ENCODE peak calls at places on chromosomes 4 and X, in five cellular contexts. J, C, L, W and P are unnamed samples.

GRCh38 chr4:14375816-14376215 is 626.5 kb upstream of the CPEB2 start:
- DNase-seq in J (no peak), C (no peak), L (no peak), W (no peak), P (no peak)

GRCh38 chrX:108091878-108092291 is 307 bp downstream of the ATG4A start:
- DNase-seq in J (no peak), C (no peak), L (peak; percentile 44), W (no peak), P (no peak)

GRCh38 chr4:10096976-10097330 is 19.6 kb downstream of the WDR1 start:
- DNase-seq in J (no peak), C (no peak), L (no peak), W (no peak), P (no peak)

GRCh38 chr4:133096972-133097371 is 52.1 kb upstream of the PCDH10 start:
- DNase-seq in J (no peak), C (no peak), L (no peak), W (peak; percentile 84), P (no peak)

GRCh38 chrX:6852121-6852520 is 295.4 kb upstream of the STS start:
- DNase-seq in J (no peak), C (no peak), L (no peak), W (no peak), P (no peak)

GRCh38 chrX:153582896-153583295 is 16.0 kb downstream of the CCNQ start:
- DNase-seq in J (no peak), C (peak; percentile 7), L (peak; percentile 51), W (peak; percentile 25), P (peak; percentile 89)

GRCh38 chrX:125289209-125289608 is 30.5 kb upstream of the TEX13C start:
- DNase-seq in J (peak; percentile 6), C (peak; percentile 0), L (no peak), W (no peak), P (no peak)

GRCh38 chr4:8221985-8222384 is 22.9 kb downstream of the SH3TC1 start:
- DNase-seq in J (no peak), C (no peak), L (no peak), W (no peak), P (peak; percentile 68)

GRCh38 chrX:57104921-57105398 is 16.4 kb downstream of the SPIN2B start:
- DNase-seq in J (no peak), C (no peak), L (no peak), W (no peak), P (no peak)

DNA sequence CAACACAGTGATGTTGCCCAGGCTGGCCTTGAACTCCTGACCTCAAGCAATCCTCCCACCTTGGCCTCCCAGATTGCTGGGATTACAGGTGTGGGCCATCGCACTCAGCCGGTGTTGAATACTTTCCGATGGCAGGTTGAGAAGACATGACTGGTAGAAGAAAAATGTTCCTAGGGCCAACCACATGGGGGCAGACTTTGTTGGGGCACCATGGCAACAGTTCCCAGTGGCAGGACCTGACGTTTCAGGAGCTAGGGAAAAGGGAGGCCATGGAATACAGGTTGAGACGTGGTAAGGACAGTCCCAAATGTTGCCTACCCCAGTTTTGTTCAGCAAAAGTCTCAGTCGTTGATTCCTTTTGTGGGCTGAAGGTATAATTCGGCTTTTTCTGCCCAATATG is 134.6 kb downstream of the ASMT start:
- DNase-seq in J (no peak), C (no peak), L (peak; percentile 7), W (no peak), P (no peak)
- TF ChIP-seq MAX in J (no peak), C (no peak), L (no peak), W (no peak), P (no peak)

GRCh38 chrX:74246524-74246923 is 57.5 kb upstream of the ZCCHC13 start:
- DNase-seq in J (peak; percentile 27), C (no peak), L (no peak), W (no peak), P (peak; percentile 21)
- H3K4me3 ChIP-seq in J (no peak overlapping the region), C (no peak overlapping the region), L (no peak overlapping the region), W (no peak overlapping the region), P (no peak overlapping the region)

DNA sequence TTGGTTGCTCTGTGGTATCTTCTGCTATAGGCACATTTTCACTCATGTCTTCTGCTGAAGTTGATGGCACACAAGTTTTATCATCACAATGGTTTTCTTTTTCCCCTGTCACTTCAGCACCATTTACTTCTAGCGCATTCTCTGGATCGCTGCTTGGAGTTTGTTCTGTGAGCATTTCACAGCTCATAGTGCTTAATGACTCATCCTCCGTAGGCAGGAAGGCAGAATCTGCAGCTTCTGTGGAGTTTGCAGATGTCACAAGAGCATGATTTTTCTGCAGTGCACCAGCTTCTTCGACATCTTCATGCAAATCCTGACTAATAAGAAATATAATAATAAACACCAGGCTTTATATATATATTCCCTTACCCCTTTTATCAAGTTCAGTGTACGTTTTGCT is 83.6 kb downstream of the CHM start:
- DNase-seq in J (peak; percentile 2), C (peak; percentile 1), L (no peak), W (peak; percentile 0), P (peak; percentile 1)
- TF ChIP-seq MYC in J (no peak), C (no peak), L (no peak), W (no peak), P (no peak)

DNA sequence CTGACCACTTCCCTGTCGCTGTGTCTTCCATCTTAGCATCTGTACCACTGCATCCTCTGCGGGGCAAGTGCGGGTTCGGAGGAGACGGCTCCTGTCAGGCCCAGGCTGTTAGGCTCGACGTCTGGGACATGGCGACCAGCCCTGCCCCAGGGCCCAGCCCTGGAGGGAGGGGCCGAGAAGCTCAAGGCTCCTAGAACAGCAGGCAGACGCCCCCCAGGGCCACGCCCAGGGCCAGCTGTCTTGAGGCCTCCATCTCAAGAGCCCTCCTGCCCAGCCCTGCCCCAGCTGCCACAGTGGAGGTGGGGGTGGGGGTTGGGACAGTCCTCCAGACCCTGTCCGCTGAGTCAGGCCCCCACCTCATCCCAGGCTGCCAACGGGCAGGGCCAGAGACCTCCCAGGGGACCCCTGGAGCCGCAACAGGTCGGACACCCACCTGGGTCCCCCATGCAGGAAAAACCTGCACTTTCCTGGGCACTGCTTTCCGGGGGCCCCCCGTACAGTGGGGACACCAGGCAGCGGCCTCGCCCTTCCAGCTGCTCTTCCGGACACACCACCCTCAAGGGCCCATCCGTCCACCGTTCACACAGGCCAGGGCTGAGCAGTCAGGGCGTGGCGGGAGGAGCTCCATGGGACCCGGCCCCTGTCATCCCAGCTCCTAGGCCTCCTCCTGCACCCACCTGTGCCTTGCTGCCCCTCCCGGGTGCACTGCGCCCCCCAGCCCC is 83.1 kb downstream of the FAM53A start:
- DNase-seq in J (no peak), C (no peak), L (peak; percentile 38), W (no peak), P (no peak)
- TF ChIP-seq MAX in J (no peak), C (no peak), L (no peak), W (no peak), P (no peak)

GRCh38 chrX:131778269-131779218 is 234.7 kb downstream of the OR13H1 start:
- DNase-seq in J (peak; percentile 46), C (no peak), L (no peak), W (no peak), P (no peak)
- H3K4me3 ChIP-seq in J (peak overlapping the region; percentile 31), C (no peak overlapping the region), L (no peak overlapping the region), W (no peak overlapping the region), P (no peak overlapping the region)

DNA sequence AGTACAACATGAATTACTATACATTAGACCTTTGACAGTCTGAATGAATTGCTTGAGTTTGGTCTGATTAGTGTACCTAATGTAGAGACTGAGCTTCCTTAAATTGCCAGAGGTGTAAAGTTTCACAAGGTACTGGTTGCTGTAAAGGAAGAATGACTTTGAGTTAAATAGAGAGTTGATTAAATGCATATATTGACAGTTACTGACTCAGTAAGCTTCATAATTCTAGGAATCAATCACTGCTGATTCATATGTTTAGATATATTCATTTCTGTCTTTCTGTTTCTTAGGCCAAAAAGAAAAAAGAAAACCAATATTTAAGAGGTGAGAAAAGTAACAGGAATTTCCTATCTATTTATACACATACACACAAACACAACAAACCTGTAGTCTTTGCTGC is 16.2 kb upstream of the ART3 start:
- DNase-seq in J (no peak), C (no peak), L (no peak), W (no peak), P (no peak)
- TF ChIP-seq MYC in J (no peak), C (no peak), L (no peak), W (no peak), P (no peak)